ENCODE peak calls at places on chromosomes 6 and 20, in four cellular contexts. O, X, B and I are unnamed samples.

GRCh38 chr20:31693987-31694661 is 28.5 kb downstream of the BCL2L1 start:
- DNase-seq in O (no peak), X (no peak), B (no peak), I (no peak)

GRCh38 chr6:80541186-80541585 is 434.7 kb downstream of the BCKDHB start:
- DNase-seq in O (no peak), X (peak; percentile 52), B (peak; percentile 85), I (no peak)

GRCh38 chr6:111503660-111504059 is 20.6 kb upstream of the REV3L start:
- DNase-seq in O (no peak), X (peak; percentile 34), B (peak; percentile 19), I (no peak)

GRCh38 chr20:12237772-12238171 is 320.1 kb downstream of the BTBD3 start:
- DNase-seq in O (no peak), X (peak; percentile 59), B (no peak), I (peak; percentile 21)

GRCh38 chr6:108127826-108128225 is 38.0 kb upstream of the NR2E1 start:
- DNase-seq in O (no peak), X (no peak), B (no peak), I (no peak)

GRCh38 chr20:33387177-33387576 is 14.1 kb downstream of the CDK5RAP1 start:
- DNase-seq in O (no peak), X (peak; percentile 63), B (peak; percentile 28), I (peak; percentile 26)

GRCh38 chr6:52362443-52363221 is 681 bp downstream of the PAQR8 start:
- DNase-seq in O (peak; percentile 77), X (peak; percentile 7), B (no peak), I (peak; percentile 21)

GRCh38 chr20:44083220-44083933 is 103.6 kb downstream of the JPH2 start:
- DNase-seq in O (no peak), X (no peak), B (peak; percentile 58), I (peak; percentile 78)

GRCh38 chr6:52994031-52994788 is 874 bp downstream of the GSTA4 start:
- DNase-seq in O (no peak), X (peak; percentile 55), B (peak; percentile 51), I (peak; percentile 35)

GRCh38 chr6:113447088-113447831 is 409.9 kb upstream of the MARCKS start:
- DNase-seq in O (no peak), X (peak; percentile 89), B (peak; percentile 97), I (no peak)

GRCh38 chr6:138945354-138945753 is 42.7 kb downstream of the REPS1 start:
- DNase-seq in O (no peak), X (no peak), B (no peak), I (no peak)

GRCh38 chr6:163496205-163496604 is 81.7 kb downstream of the QKI start:
- DNase-seq in O (no peak), X (no peak), B (no peak), I (no peak)

GRCh38 chr6:149033454-149034241 is 283.9 kb upstream of the TAB2 start:
- DNase-seq in O (no peak), X (no peak), B (no peak), I (no peak)

GRCh38 chr6:119479860-119480655 is 130.5 kb upstream of the MAN1A1 start:
- DNase-seq in O (no peak), X (peak; percentile 86), B (peak; percentile 57), I (no peak)

GRCh38 chr6:38771111-38771694 is 56.1 kb downstream of the DNAH8 start:
- DNase-seq in O (no peak), X (peak; percentile 2), B (no peak), I (no peak)

GRCh38 chr20:53795170-53795569 is 201.5 kb upstream of the ZNF217 start:
- DNase-seq in O (no peak), X (no peak), B (peak; percentile 55), I (no peak)

GRCh38 chr6:134079406-134079921 is 27.0 kb upstream of the SLC2A12 start:
- DNase-seq in O (no peak), X (no peak), B (no peak), I (no peak)

GRCh38 chr6:33277663-33278391 is 904 bp downstream of the B3GALT4 start:
- DNase-seq in O (peak; percentile 79), X (no peak), B (no peak), I (no peak)

GRCh38 chr6:16276991-16277981 is 38.9 kb downstream of the GMPR start:
- DNase-seq in O (peak; percentile 64), X (peak; percentile 89), B (peak; percentile 93), I (peak; percentile 69)

GRCh38 chr6:4575724-4576123 is 200.5 kb upstream of the CDYL start:
- DNase-seq in O (no peak), X (no peak), B (peak; percentile 24), I (no peak)

GRCh38 chr6:35068644-35069043 is 72.5 kb downstream of the TCP11 start:
- DNase-seq in O (peak; percentile 8), X (no peak), B (no peak), I (no peak)

GRCh38 chr20:11850901-11851300 is 66.8 kb upstream of the BTBD3 start:
- DNase-seq in O (no peak), X (peak; percentile 21), B (peak; percentile 68), I (no peak)

GRCh38 chr6:73579851-73580246 is 59.0 kb upstream of the EEF1A1 start:
- DNase-seq in O (no peak), X (peak; percentile 96), B (peak; percentile 91), I (no peak)

GRCh38 chr6:155247618-155248017 is 16.2 kb upstream of the CLDN20 start:
- DNase-seq in O (no peak), X (no peak), B (peak; percentile 26), I (no peak)

GRCh38 chr6:87436435-87436834 is 28.7 kb downstream of the CFAP206 start:
- DNase-seq in O (no peak), X (peak; percentile 77), B (peak; percentile 73), I (no peak)

DNA sequence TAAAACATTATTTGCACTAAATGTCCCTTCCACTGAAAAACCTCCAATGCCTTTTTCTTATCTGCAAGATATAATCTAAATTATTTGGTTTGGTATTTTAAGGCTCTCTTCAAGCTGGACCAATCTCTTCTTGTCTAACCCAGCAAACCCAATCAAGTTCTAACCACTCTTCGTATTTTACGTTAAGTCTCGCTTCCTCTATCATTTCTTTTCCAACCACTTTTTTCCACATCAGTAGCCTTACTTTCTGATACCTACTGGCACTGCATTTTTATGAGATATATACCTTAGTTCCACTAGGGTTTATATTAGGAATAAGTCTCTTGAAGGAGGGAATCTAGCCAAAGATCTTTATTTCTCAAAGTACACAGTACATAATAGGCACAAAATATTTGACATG is 19.1 kb downstream of the FBXL4 start:
- DNase-seq in O (no peak), X (no peak), B (no peak), I (no peak)
- H3K4me1 ChIP-seq in O (no peaks in the 10 kb centered on the region), X (no peaks in the 10 kb centered on the region), B (no peaks in the 10 kb centered on the region), I (peaks cover 70% of the 10 kb centered on the region)

DNA sequence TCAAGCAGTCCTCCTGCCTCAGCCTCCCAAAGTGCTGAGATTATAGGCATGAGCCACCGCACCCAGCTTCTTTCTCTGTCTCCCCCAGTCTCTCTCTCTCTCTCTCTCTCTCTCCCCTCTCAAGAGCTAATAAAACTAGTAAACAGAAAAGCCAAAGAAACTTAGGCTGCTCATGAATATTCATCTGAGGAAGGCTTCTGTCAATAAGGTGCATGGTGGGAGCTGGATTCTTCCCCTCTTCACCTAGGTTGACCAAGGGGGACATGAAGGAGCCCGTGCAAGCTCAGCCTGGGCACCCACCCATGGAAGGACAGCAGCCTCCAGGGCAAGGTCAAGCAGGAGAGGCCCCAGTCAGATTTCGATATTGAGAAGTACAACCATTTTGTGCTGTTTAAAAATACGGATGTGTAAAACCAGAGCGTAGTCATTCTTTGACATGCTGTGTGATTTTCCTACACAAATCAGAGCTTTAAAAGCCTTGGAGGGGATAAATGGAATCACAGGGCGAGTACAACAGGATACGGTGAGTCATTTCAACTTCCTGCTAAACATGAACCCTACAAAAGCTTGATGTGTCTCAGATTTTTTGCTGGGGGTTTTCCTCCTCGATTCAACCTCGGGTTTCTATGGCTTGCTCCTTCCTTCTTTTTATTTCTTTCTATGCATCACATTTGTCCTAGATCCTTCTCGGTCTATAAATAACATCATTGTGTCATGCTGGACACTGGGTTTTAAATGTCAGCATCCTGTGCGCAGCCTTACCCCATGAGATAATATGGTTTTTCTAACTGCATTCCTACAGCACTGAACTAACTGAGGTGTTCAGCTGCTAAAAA is 368.9 kb upstream of the JARID2 start:
- DNase-seq in O (no peak), X (peak; percentile 88), B (peak; percentile 94), I (no peak)
- H3K4me3 ChIP-seq in O (no peak overlapping the region), X (no peak overlapping the region), B (no peak overlapping the region), I (peak overlapping the region; percentile 26)

GRCh38 chr6:44077201-44077946 is 49.9 kb downstream of the MRPL14 start:
- DNase-seq in O (no peak), X (no peak), B (no peak), I (no peak)

GRCh38 chr6:44078795-44079671 is 48.2 kb downstream of the MRPL14 start:
- DNase-seq in O (no peak), X (peak; percentile 76), B (peak; percentile 67), I (peak; percentile 46)

GRCh38 chr6:44076366-44077200 is 50.7 kb downstream of the MRPL14 start:
- DNase-seq in O (no peak), X (peak; percentile 49), B (no peak), I (peak; percentile 79)

GRCh38 chr6:44079672-44080071 is 47.6 kb downstream of the MRPL14 start:
- DNase-seq in O (no peak), X (no peak), B (no peak), I (no peak)

GRCh38 chr6:44078219-44078794 is 48.9 kb downstream of the MRPL14 start:
- DNase-seq in O (no peak), X (no peak), B (no peak), I (no peak)
- H3K4me1 ChIP-seq in O (peaks cover 26% of the 10 kb centered on the region), X (peaks cover 40% of the 10 kb centered on the region), B (peaks cover 20% of the 10 kb centered on the region), I (peaks cover 57% of the 10 kb centered on the region)

DNA sequence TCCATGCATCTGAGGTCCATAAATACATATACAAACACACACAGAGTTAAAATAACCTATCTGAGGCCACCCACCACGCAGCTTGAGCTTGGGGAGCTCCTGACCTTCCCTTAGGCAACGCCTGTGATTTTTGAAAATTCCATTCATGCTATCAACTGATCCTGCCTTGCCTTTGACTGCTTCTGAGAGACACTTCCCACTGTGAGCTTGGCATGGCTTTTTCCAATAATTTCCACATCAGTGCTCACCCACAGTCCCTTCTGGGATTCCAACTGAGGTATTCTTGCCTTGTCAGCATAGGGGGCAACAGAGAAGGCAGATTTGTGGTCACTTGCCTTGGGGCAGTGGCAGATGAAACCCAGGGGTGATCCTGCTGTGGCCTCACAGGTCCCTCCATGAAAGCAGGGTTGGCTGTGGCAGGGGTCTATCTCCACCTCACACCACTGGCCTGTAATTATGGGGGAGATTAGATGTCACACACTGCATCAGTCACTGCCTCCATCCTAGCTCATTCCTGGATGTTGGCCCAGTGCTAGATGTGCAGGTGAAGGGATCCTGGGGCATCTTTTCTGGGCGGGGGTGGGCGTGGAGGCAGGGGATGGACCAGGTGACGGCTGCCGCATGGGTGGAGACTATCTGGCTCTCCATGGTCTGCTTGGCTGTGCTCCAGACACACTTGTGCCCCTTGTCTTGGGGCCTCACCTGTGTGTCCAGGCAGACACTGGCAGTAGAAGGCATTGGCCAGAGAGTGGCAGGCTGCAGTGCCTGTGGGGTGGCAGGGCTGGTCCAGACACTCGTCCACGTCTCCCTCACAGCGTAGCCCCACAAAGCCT is 11.2 kb upstream of the GPSM3 start:
- DNase-seq in O (no peak), X (no peak), B (no peak), I (no peak)
- H3K4me3 ChIP-seq in O (no peak overlapping the region), X (no peak overlapping the region), B (no peak overlapping the region), I (no peak overlapping the region)